ENCODE peak calls at places on chromosome 6, in six cellular contexts. M is activated CD4-positive, alpha-beta T cell treated with anti-CD3 and anti-CD28 coated beads for 4 hours; V is pulmonary artery endothelial cell; C is omental fat pad; K is endothelial cell; Q is GM03348. W is an unnamed sample.

GRCh38 chr6:116371384-116372209 is 850 bp downstream of the DSE start:
- DNase-seq in M (peak; percentile 42), Q (peak; percentile 93), C (peak; percentile 59), K (peak; percentile 69), V (peak; percentile 49), W (peak; percentile 56)

GRCh38 chr6:90469906-90470305 is 117.0 kb downstream of the MAP3K7 start:
- DNase-seq in M (no peak), V (no peak), Q (no peak), C (no peak), K (no peak), W (no peak)

GRCh38 chr6:27492776-27493175 is 19.9 kb upstream of the ZNF184 start:
- DNase-seq in K (no peak), Q (no peak), M (no peak), C (no peak), V (no peak), W (no peak)

GRCh38 chr6:104711371-104711770 is 148.3 kb downstream of the HACE1 start:
- DNase-seq in K (no peak), M (no peak), C (no peak), V (no peak), Q (peak; percentile 16), W (peak; percentile 59)

GRCh38 chr6:170306324-170307079 is at the start of gene FAM120B:
- DNase-seq in K (peak; percentile 95), Q (peak; percentile 100), C (peak; percentile 82), M (peak; percentile 94), V (peak; percentile 79), W (peak; percentile 93)

GRCh38 chr6:105769987-105770386 is 316.1 kb upstream of the PRDM1 start:
- DNase-seq in C (no peak), V (no peak), Q (peak; percentile 16), K (no peak), M (no peak), W (no peak)

GRCh38 chr6:3455121-3455489 is 1.7 kb downstream of the SLC22A23 start:
- DNase-seq in C (no peak), K (no peak), Q (no peak), V (no peak), M (peak; percentile 36), W (no peak)

GRCh38 chr6:94349227-94349626 is 929.9 kb upstream of the EPHA7 start:
- DNase-seq in C (no peak), Q (no peak), V (no peak), K (no peak), M (no peak), W (no peak)

GRCh38 chr6:139474145-139475108 is 100.0 kb upstream of the CITED2 start:
- DNase-seq in Q (peak; percentile 27), V (no peak), C (no peak), M (no peak), K (no peak), W (no peak)

GRCh38 chr6:90086517-90086916 is 192.2 kb downstream of the GJA10 start:
- DNase-seq in C (no peak), K (no peak), V (no peak), M (no peak), Q (no peak), W (no peak)

GRCh38 chr6:4348462-4349112 is 213.2 kb upstream of the ECI2 start:
- DNase-seq in C (no peak), Q (no peak), M (no peak), V (no peak), K (no peak), W (no peak)

GRCh38 chr6:81896561-81896960 is 144.1 kb upstream of the TENT5A start:
- DNase-seq in V (no peak), M (no peak), C (no peak), Q (peak; percentile 13), K (no peak), W (no peak)

GRCh38 chr6:89985744-89986493 is 91.7 kb downstream of the GJA10 start:
- DNase-seq in M (no peak), K (no peak), Q (peak; percentile 80), C (no peak), V (no peak), W (no peak)

GRCh38 chr6:11113038-11113437 is 1.5 kb upstream of the ERVFRD-1 start:
- DNase-seq in Q (peak; percentile 60), C (no peak), K (no peak), M (no peak), V (no peak), W (no peak)

GRCh38 chr6:149431905-149432775 is 32.1 kb downstream of the SUMO4 start:
- DNase-seq in Q (peak; percentile 91), M (peak; percentile 94), V (peak; percentile 26), K (peak; percentile 97), C (peak; percentile 98), W (peak; percentile 87)

GRCh38 chr6:151440498-151440897 is 11.4 kb downstream of the RMND1 start:
- DNase-seq in K (no peak), C (no peak), Q (no peak), M (no peak), V (no peak), W (no peak)

GRCh38 chr6:45617441-45617840 is 239.7 kb upstream of the SUPT3H start:
- DNase-seq in M (no peak), C (no peak), Q (no peak), V (no peak), K (no peak), W (no peak)

GRCh38 chr6:20448828-20449227 is 47.1 kb downstream of the E2F3 start:
- DNase-seq in C (no peak), Q (no peak), K (no peak), V (no peak), M (no peak), W (no peak)

GRCh38 chr6:74075323-74075722 is 379.3 kb downstream of the CD109 start:
- DNase-seq in C (peak; percentile 24), V (no peak), M (no peak), Q (peak; percentile 77), K (no peak), W (no peak)

GRCh38 chr6:436308-437041 is 44.9 kb downstream of the IRF4 start:
- DNase-seq in C (no peak), Q (peak; percentile 72), K (no peak), M (no peak), V (no peak), W (no peak)

GRCh38 chr6:20861479-20861878 is 327.2 kb downstream of the CDKAL1 start:
- DNase-seq in C (no peak), M (no peak), K (no peak), V (no peak), Q (no peak), W (no peak)

GRCh38 chr6:35722121-35722761 is 14.6 kb upstream of the ARMC12 start:
- DNase-seq in K (no peak), V (no peak), Q (no peak), M (no peak), C (no peak), W (no peak)

GRCh38 chr6:143157146-143157545 is 96.5 kb downstream of the AIG1 start:
- DNase-seq in M (no peak), Q (no peak), C (no peak), K (no peak), V (no peak), W (no peak)

GRCh38 chr6:2877057-2877882 is 25.8 kb downstream of the SERPINB9 start:
- DNase-seq in K (no peak), C (no peak), M (no peak), Q (no peak), V (no peak), W (peak; percentile 45)

GRCh38 chr6:128997880-128998279 is 114.9 kb downstream of the LAMA2 start:
- DNase-seq in V (no peak), C (no peak), M (no peak), K (no peak), Q (no peak), W (no peak)

GRCh38 chr6:125792172-125792571 is 1.4 kb downstream of the NCOA7 start:
- DNase-seq in K (no peak), Q (no peak), C (no peak), M (no peak), V (no peak), W (no peak)

GRCh38 chr6:12355354-12355753 is 65.2 kb downstream of the EDN1 start:
- DNase-seq in Q (no peak), M (no peak), C (no peak), K (no peak), V (no peak), W (no peak)

GRCh38 chr6:104548297-104548696 is 311.4 kb downstream of the HACE1 start:
- DNase-seq in V (no peak), K (no peak), Q (no peak), C (no peak), M (no peak), W (no peak)

GRCh38 chr6:165880721-165881120 is 217.7 kb upstream of the PDE10A start:
- DNase-seq in V (no peak), Q (no peak), M (no peak), C (no peak), K (no peak), W (no peak)

GRCh38 chr6:33078442-33078841 is 2.7 kb downstream of the HLA-DPB1 start:
- DNase-seq in Q (no peak), K (no peak), M (no peak), V (no peak), C (no peak), W (no peak)

GRCh38 chr6:41356838-41357237 is 21.4 kb downstream of the NCR2 start:
- DNase-seq in M (no peak), V (no peak), Q (no peak), C (no peak), K (no peak), W (peak; percentile 30)

GRCh38 chr6:98947411-98948292 is at the start of gene FBXL4:
- DNase-seq in M (peak; percentile 77), K (peak; percentile 70), V (no peak), Q (peak; percentile 97), C (peak; percentile 35), W (peak; percentile 86)

GRCh38 chr6:139239137-139239536 is 52.7 kb downstream of the TXLNB start:
- DNase-seq in K (no peak), V (no peak), Q (no peak), C (no peak), M (no peak), W (no peak)

GRCh38 chr6:31898200-31899011 is 908 bp upstream of the EHMT2 start:
- DNase-seq in C (no peak), M (peak; percentile 28), K (no peak), V (no peak), Q (no peak), W (no peak)